ENCODE peak calls at places on chromosomes 2 and 18, in four cellular contexts. B is HFFc6, L is LNCaP clone FGC, K is cardiac fibroblast. D is an unnamed sample.

GRCh38 chr18:56330381-56331115 is 307.8 kb downstream of the TXNL1 start:
- DNase-seq in B (no peak), L (no peak), K (no peak), D (no peak)

GRCh38 chr18:78445880-78446279 is 533.7 kb upstream of the SALL3 start:
- DNase-seq in B (no peak), L (no peak), K (no peak), D (no peak)

GRCh38 chr2:240996161-240996833 is 2.1 kb upstream of the SNED1 start:
- DNase-seq in B (no peak), L (no peak), K (no peak), D (no peak)

GRCh38 chr2:32977228-32977758 is 30.5 kb downstream of the LTBP1 start:
- DNase-seq in B (no peak), L (no peak), K (peak), D (no peak)

GRCh38 chr2:55862673-55863390 is 60.8 kb downstream of the EFEMP1 start:
- DNase-seq in B (peak), L (no peak), K (peak), D (no peak)

GRCh38 chr2:54901224-54901986 is 148.8 kb downstream of the RTN4 start:
- DNase-seq in B (no peak), L (no peak), K (no peak), D (no peak)

GRCh38 chr18:4270016-4270415 is 185.1 kb downstream of the DLGAP1 start:
- DNase-seq in B (no peak), L (no peak), K (no peak), D (no peak)

GRCh38 chr2:180077295-180077906 is 70.3 kb upstream of the CWC22 start:
- DNase-seq in B (peak), L (peak), K (peak), D (no peak)

GRCh38 chr2:191230174-191230573 is 15.0 kb upstream of the MYO1B start:
- DNase-seq in B (peak), L (no peak), K (peak), D (no peak)

GRCh38 chr18:37482433-37482832 is 83.2 kb downstream of the CELF4 start:
- DNase-seq in B (no peak), L (no peak), K (no peak), D (no peak)

GRCh38 chr2:101232770-101233169 is 19.9 kb upstream of the CNOT11 start:
- DNase-seq in B (no peak), L (no peak), K (no peak), D (no peak)

GRCh38 chr2:226725096-226725495 is 74.5 kb downstream of the IRS1 start:
- DNase-seq in B (no peak), L (no peak), K (no peak), D (no peak)

GRCh38 chr2:196758474-196759377 is 40.8 kb downstream of the GTF3C3 start:
- DNase-seq in B (peak), L (no peak), K (peak), D (no peak)

GRCh38 chr18:13276530-13277520 is 58.3 kb downstream of the LDLRAD4 start:
- DNase-seq in B (no peak), L (no peak), K (no peak), D (no peak)

GRCh38 chr2:225584821-225585220 is 185.3 kb downstream of the NYAP2 start:
- DNase-seq in B (no peak), L (no peak), K (no peak), D (no peak)

GRCh38 chr18:27605107-27605834 is 420.2 kb upstream of the CHST9 start:
- DNase-seq in B (peak), L (peak), K (peak), D (peak)

GRCh38 chr2:36819090-36819711 is 122.7 kb downstream of the VIT start:
- DNase-seq in B (no peak), L (no peak), K (no peak), D (no peak)

GRCh38 chr2:148896116-148896515 is 21.1 kb downstream of the KIF5C start:
- DNase-seq in B (no peak), L (no peak), K (no peak), D (no peak)

GRCh38 chr2:2743164-2743571 is 412.1 kb upstream of the MYT1L start:
- DNase-seq in B (no peak), L (no peak), K (peak), D (no peak)

GRCh38 chr2:187553908-187554703 is at the start of gene TFPI:
- DNase-seq in B (peak), L (no peak), K (peak), D (peak)

GRCh38 chr18:35753306-35753910 is 171.9 kb downstream of the GALNT1 start:
- DNase-seq in B (no peak), L (no peak), K (no peak), D (no peak)

GRCh38 chr2:235021752-235022151 is 69.9 kb downstream of the SH3BP4 start:
- DNase-seq in B (peak), L (no peak), K (peak), D (no peak)

GRCh38 chr18:72086421-72086820 is 457.7 kb downstream of the CBLN2 start:
- DNase-seq in B (no peak), L (peak), K (peak), D (no peak)

GRCh38 chr2:169136885-169137534 is 67.6 kb downstream of the DHRS9 start:
- DNase-seq in B (no peak), L (no peak), K (no peak), D (no peak)

GRCh38 chr18:12939161-12939560 is 8.7 kb upstream of the SEH1L start:
- DNase-seq in B (no peak), L (no peak), K (no peak), D (no peak)

GRCh38 chr2:71385008-71385407 is 53.4 kb downstream of the ZNF638 start:
- DNase-seq in B (peak), L (no peak), K (peak), D (no peak)

GRCh38 chr2:201369762-201370161 is 12.6 kb upstream of the FLACC1 start:
- DNase-seq in B (no peak), L (no peak), K (no peak), D (no peak)

GRCh38 chr2:119206201-119206600 is 17.4 kb upstream of the STEAP3 start:
- DNase-seq in B (no peak), L (no peak), K (no peak), D (no peak)

GRCh38 chr2:151063271-151063670 is 198.4 kb downstream of the RBM43 start:
- DNase-seq in B (peak), L (no peak), K (peak), D (no peak)

GRCh38 chr18:70280007-70280925 is 8.6 kb upstream of the SOCS6 start:
- DNase-seq in B (no peak), L (peak), K (peak), D (no peak)

GRCh38 chr18:57668021-57668420 is 46.4 kb upstream of the NARS1 start:
- DNase-seq in B (no peak), L (no peak), K (no peak), D (peak)

GRCh38 chr2:45857206-45857605 is 205.7 kb downstream of the PRKCE start:
- DNase-seq in B (no peak), L (no peak), K (no peak), D (no peak)

GRCh38 chr2:190607014-190607597 is 41.8 kb upstream of the NAB1 start:
- DNase-seq in B (no peak), L (no peak), K (peak), D (no peak)

GRCh38 chr2:203682688-203683130 is 23.7 kb upstream of the CD28 start:
- DNase-seq in B (peak), L (no peak), K (peak), D (no peak)

GRCh38 chr2:20148841-20149702 is 75.9 kb downstream of the SDC1 start:
- DNase-seq in B (peak), L (no peak), K (peak), D (no peak)

GRCh38 chr2:64866797-64867196 is 122.4 kb upstream of the SLC1A4 start:
- DNase-seq in B (peak), L (no peak), K (peak), D (no peak)
- TF ChIP-seq CTCF in B (peak), L (no peak), K (no peak), D (no peak)

GRCh38 chr2:127050803-127051115 is 56.2 kb downstream of the BIN1 start:
- DNase-seq in B (no peak), L (no peak), K (no peak), D (no peak)

GRCh38 chr2:127051780-127052067 is 55.2 kb downstream of the BIN1 start:
- DNase-seq in B (no peak), L (no peak), K (no peak), D (no peak)

GRCh38 chr2:127052068-127052770 is 54.7 kb downstream of the BIN1 start:
- DNase-seq in B (no peak), L (no peak), K (no peak), D (no peak)

GRCh38 chr2:127049927-127050802 is 56.8 kb downstream of the BIN1 start:
- DNase-seq in B (no peak), L (no peak), K (peak), D (peak)

GRCh38 chr2:127051116-127051779 is 55.7 kb downstream of the BIN1 start:
- DNase-seq in B (no peak), L (no peak), K (no peak), D (no peak)
- TF ChIP-seq CTCF in B (peak), L (peak), K (no peak), D (no peak)

GRCh38 chr2:96927420-96928171 is 57.7 kb upstream of the SEMA4C start:
- DNase-seq in B (peak), L (peak), K (peak), D (no peak)
- TF ChIP-seq CTCF in B (peak), L (peak), K (peak), D (no peak)

GRCh38 chr2:160087854-160088745 is 25.7 kb upstream of the PLA2R1 start:
- DNase-seq in B (no peak), L (no peak), K (peak), D (no peak)
- TF ChIP-seq CTCF in B (peak), L (peak), K (peak), D (no peak)

DNA sequence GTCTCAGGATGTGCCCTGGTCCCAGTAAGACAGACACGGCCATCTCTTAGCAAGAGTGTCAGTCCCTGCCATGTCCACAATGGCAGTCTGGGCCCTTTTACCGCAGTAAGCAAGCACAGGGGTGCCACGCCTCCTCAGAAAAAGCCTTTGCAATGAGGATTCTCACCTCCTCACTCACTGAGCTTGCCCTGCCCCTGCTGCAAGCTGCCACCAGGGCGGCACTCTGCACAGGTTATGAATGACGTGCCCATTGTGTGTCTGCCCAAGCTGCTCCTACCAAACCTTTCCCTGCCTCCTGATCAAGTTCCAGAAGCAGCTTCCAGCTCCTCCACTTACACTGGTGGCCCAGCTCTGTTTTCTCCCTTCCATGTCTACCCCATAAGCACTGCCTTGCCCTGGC is 23.3 kb downstream of the ERCC3 start:
- DNase-seq in B (no peak), L (no peak), K (no peak), D (no peak)
- TF ChIP-seq CTCF in B (peak), L (peak), K (no peak), D (no peak)

GRCh38 chr2:219245148-219245898 is at the start of the genes GLB1L and STK16:
- DNase-seq in B (peak), L (peak), K (peak), D (peak)
- TF ChIP-seq CTCF in B (no peak), L (no peak), K (no peak), D (no peak)

D was measured in endothelial cell.